ENCODE peak calls at places on chromosome 5, in four cellular contexts. F, W, U and I are unnamed samples.

GRCh38 chr5:74054139-74054538 is 428.1 kb downstream of the ARHGEF28 start:
- DNase-seq in F (no peak), W (no peak), U (no peak), I (no peak)

GRCh38 chr5:106959447-106959846 is 711.3 kb downstream of the EFNA5 start:
- DNase-seq in F (no peak), W (no peak), U (no peak), I (no peak)

GRCh38 chr5:119945696-119946095 is 316.3 kb downstream of the FAM170A start:
- DNase-seq in F (no peak), W (no peak), U (no peak), I (no peak)

GRCh38 chr5:178675922-178676321 is 49.1 kb upstream of the CLK4 start:
- DNase-seq in F (no peak), W (no peak), U (no peak), I (no peak)

GRCh38 chr5:6686916-6687409 is 26.3 kb upstream of the TENT4A start:
- DNase-seq in F (no peak), W (no peak), U (peak), I (no peak)

GRCh38 chr5:140602165-140602564 is 30.8 kb downstream of the CD14 start:
- DNase-seq in F (no peak), W (no peak), U (no peak), I (no peak)

GRCh38 chr5:125582358-125582757 is 835.9 kb upstream of the ZNF608 start:
- DNase-seq in F (no peak), W (no peak), U (no peak), I (no peak)

GRCh38 chr5:115168829-115169391 is 798 bp downstream of the TRIM36 start:
- DNase-seq in F (peak), W (peak), U (no peak), I (no peak)

GRCh38 chr5:169637085-169637855 is at the start of gene DOCK2:
- DNase-seq in F (peak), W (peak), U (no peak), I (no peak)

GRCh38 chr5:140391732-140392131 is 9.9 kb upstream of the ANKHD1 start:
- DNase-seq in F (no peak), W (no peak), U (no peak), I (no peak)

GRCh38 chr5:178526796-178527457 is 63.3 kb downstream of the COL23A1 start:
- DNase-seq in F (no peak), W (no peak), U (no peak), I (no peak)

GRCh38 chr5:9799601-9800000 is 169.4 kb upstream of the TAS2R1 start:
- DNase-seq in F (no peak), W (no peak), U (no peak), I (no peak)

GRCh38 chr5:176652136-176652535 is 4.9 kb downstream of the TSPAN17 start:
- DNase-seq in F (peak), W (no peak), U (no peak), I (no peak)

GRCh38 chr5:146290318-146290717 is 48.3 kb upstream of the POU4F3 start:
- DNase-seq in F (no peak), W (no peak), U (no peak), I (no peak)

GRCh38 chr5:170248635-170249227 is 15.9 kb downstream of the C5orf58 start:
- DNase-seq in F (no peak), W (no peak), U (no peak), I (no peak)

GRCh38 chr5:50733737-50734136 is 67.3 kb downstream of the PARP8 start:
- DNase-seq in F (no peak), W (no peak), U (no peak), I (no peak)

GRCh38 chr5:38167562-38167996 is 90.8 kb upstream of the EGFLAM start:
- DNase-seq in F (no peak), W (peak), U (no peak), I (no peak)

GRCh38 chr5:160466121-160466520 is 44.5 kb downstream of the PTTG1 start:
- DNase-seq in F (no peak), W (no peak), U (no peak), I (no peak)

GRCh38 chr5:143108498-143109128 is 294.9 kb downstream of the NR3C1 start:
- DNase-seq in F (no peak), W (no peak), U (peak), I (no peak)
- TF ChIP-seq HDAC6 in F (no peak), W (no peak), U (no peak), I (no peak)

GRCh38 chr5:158922263-158922592 is 177.5 kb downstream of the EBF1 start:
- DNase-seq in F (no peak), W (no peak), U (no peak), I (no peak)

GRCh38 chr5:158921441-158922262 is 178.1 kb downstream of the EBF1 start:
- DNase-seq in F (no peak), W (no peak), U (no peak), I (peak)

GRCh38 chr5:158923799-158924551 is 175.7 kb downstream of the EBF1 start:
- DNase-seq in F (no peak), W (no peak), U (no peak), I (peak)

GRCh38 chr5:158925314-158925713 is 174.4 kb downstream of the EBF1 start:
- DNase-seq in F (peak), W (no peak), U (no peak), I (no peak)

DNA sequence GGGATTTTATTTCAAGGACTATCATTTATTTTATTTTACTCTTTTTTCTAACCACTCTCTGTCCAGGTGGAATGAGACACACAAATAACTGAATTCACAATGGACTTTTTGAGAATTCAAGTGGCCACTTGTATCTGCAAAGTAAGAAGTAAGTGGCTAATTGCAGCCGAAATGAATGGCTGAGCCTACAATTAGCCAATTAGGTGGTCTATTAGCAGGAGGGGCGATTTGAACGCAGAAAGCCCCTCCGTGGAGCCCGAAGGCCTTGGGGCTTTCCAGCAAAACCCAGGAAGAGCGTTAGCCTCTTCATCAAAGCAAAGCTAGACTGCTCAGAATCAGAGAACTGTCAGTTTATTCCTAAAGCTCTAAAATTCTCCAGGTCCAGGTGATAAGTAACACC is 176.9 kb downstream of the EBF1 start:
- DNase-seq in F (no peak), W (no peak), U (no peak), I (no peak)
- TF ChIP-seq BRCA1 in F (no peak), W (no peak), U (no peak), I (no peak)

DNA sequence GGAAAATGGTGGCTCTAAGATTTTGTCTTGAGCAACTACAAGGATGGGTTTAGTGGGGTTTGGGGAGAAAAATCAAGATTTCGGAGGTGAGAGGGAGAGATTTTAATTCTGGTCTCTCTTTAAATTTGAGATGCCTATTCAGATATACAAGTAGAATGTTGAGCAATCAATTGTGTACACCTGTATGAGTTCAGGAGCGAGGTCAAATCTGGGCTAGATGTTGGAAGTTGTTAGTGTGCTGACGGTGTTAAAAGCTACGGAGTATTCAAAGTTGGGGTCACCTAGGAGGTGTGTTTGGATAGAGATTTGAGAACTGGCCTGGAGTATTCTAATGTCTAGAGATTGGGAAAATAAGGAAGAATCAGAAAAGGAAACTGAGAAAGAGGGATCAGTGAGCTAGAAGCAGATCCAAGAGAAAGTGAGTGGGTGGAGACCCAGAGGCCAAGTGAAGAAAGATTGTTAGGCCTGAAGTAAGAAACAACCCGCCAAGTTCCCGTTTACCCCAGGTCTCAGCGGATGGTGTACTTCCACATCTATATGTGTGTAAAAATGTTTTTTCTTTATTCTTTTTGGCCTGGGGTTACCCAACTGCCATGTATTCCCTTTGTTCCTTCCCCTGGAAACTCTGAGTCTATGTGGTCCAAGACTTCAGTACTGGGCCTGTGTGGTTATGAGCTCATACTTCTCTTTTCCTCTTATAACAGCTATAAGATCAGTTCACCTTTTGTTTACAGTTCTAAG is 11.9 kb upstream of the ARHGAP26 start:
- DNase-seq in F (no peak), W (no peak), U (no peak), I (no peak)
- TF ChIP-seq HDAC6 in F (no peak), W (no peak), U (no peak), I (no peak)

GRCh38 chr5:148827723-148828122 is 1.3 kb downstream of the ADRB2 start:
- DNase-seq in F (no peak), W (no peak), U (no peak), I (no peak)

GRCh38 chr5:148828461-148829247 is 2.2 kb downstream of the ADRB2 start:
- DNase-seq in F (no peak), W (no peak), U (no peak), I (no peak)

GRCh38 chr5:148830220-148830619 is 3.8 kb downstream of the ADRB2 start:
- DNase-seq in F (no peak), W (no peak), U (no peak), I (no peak)

GRCh38 chr5:148829734-148830133 is 3.3 kb downstream of the ADRB2 start:
- DNase-seq in F (no peak), W (no peak), U (no peak), I (no peak)

DNA sequence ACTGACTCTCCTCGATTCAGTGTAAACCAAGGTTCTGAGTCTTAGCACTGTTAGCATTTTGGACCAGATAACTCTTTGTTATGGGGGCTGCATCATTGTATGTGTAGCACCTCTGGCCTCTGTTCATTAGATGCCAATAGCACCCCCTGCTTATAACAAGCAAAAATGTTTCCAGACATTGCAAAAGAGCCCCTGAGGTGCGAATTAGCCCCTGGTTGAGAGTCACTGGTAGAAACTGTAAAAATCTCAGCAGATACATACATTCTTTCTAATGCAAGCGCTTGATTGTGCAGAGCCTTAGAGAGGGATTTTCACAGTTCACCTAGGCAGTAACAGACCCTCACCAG is 2.8 kb downstream of the ADRB2 start:
- DNase-seq in F (no peak), W (no peak), U (no peak), I (no peak)
- TF ChIP-seq BRCA1 in F (no peak), W (no peak), U (no peak), I (no peak)

DNA sequence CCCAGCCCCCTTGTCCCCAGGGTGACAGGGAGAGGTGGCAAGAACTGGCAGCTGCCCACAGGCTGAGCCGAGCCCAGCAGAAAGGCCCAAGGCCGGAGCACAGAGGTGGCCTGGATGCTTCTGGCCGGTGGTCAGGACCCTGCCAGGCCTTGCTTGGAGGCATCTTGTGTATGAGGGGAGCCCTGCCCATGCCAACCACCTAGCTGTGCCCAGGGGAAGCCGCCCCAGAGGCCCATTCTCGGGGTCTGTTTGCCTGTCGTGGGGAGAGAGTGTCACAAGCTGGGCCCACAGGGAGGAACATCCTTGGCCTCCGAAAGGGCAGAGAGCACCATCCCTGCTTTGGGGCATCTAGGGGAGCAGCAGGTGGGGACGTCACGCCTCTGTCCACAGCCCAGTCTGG is 10.0 kb downstream of the NKD2 start:
- DNase-seq in F (no peak), W (no peak), U (no peak), I (no peak)
- TF ChIP-seq HDAC6 in F (no peak), W (no peak), U (no peak), I (no peak)

GRCh38 chr5:72554897-72555296 is 47.7 kb upstream of the ZNF366 start:
- DNase-seq in F (no peak), W (no peak), U (no peak), I (no peak)

GRCh38 chr5:72557147-72557501 is 49.9 kb upstream of the ZNF366 start:
- DNase-seq in F (no peak), W (no peak), U (no peak), I (no peak)

GRCh38 chr5:72555871-72556270 is 48.7 kb upstream of the ZNF366 start:
- DNase-seq in F (no peak), W (no peak), U (no peak), I (no peak)

GRCh38 chr5:72557576-72558336 is 50.5 kb upstream of the ZNF366 start:
- DNase-seq in F (no peak), W (no peak), U (no peak), I (no peak)

GRCh38 chr5:72556351-72557146 is 49.3 kb upstream of the ZNF366 start:
- DNase-seq in F (no peak), W (peak), U (peak), I (peak)
- TF ChIP-seq BRCA1 in F (no peak), W (no peak), U (no peak), I (no peak)

DNA sequence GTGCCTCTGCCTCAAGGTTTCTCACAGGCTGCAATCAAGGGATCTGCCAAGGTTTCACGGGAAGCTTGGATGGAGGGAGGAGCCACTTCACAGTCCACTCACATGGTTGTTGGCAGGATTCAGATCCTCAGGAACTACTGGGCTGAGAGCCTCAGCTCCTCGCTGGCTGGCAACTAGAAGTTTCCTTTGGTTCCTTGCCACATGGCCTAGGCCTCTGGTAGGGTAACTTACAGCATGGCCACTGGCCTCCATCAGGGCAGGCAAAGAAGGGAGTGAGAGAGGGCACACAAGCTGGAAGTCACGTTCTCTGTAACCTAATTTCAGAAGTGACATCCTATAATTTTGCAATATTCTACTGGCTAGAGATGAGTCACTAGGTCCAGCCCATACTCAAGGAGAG is 32.2 kb downstream of the SPOCK1 start:
- DNase-seq in F (no peak), W (no peak), U (no peak), I (no peak)
- TF ChIP-seq HDAC6 in F (no peak), W (no peak), U (no peak), I (no peak)

GRCh38 chr5:173198049-173198448 is 37.0 kb downstream of the NKX2-5 start:
- DNase-seq in F (no peak), W (no peak), U (no peak), I (no peak)
- TF ChIP-seq BRCA1 in F (no peak), W (no peak), U (no peak), I (no peak)